ENCODE peak calls at places on chromosome 1, in six cellular contexts. G is omental fat pad, X is esophagus squamous epithelium, F is heart left ventricle, T is GM12865, R is glutamatergic neuron. D is an unnamed sample.

GRCh38 chr1:109814223-109814622 is 50.5 kb upstream of the EPS8L3 start:
- DNase-seq in R (no peak), T (no peak), X (no peak), F (no peak), G (no peak), D (no peak)

GRCh38 chr1:40299366-40300248 is 17.5 kb downstream of the COL9A2 start:
- DNase-seq in F (no peak), X (no peak), T (no peak), R (no peak), G (no peak), D (no peak)

GRCh38 chr1:102120910-102121309 is 124.2 kb upstream of the OLFM3 start:
- DNase-seq in X (no peak), G (no peak), R (no peak), T (no peak), F (no peak), D (peak)

GRCh38 chr1:223844962-223845809 is 561 bp downstream of the TP53BP2 start:
- DNase-seq in F (no peak), X (peak), R (peak), T (peak), G (no peak), D (peak)

GRCh38 chr1:60696512-60696911 is 385.8 kb upstream of the NFIA start:
- DNase-seq in T (no peak), F (no peak), R (no peak), X (no peak), G (no peak), D (no peak)

GRCh38 chr1:192474080-192474683 is 101.4 kb upstream of the RGS1 start:
- DNase-seq in T (peak), F (no peak), R (no peak), X (no peak), G (no peak), D (no peak)

GRCh38 chr1:75342799-75343198 is 208.6 kb downstream of the LHX8 start:
- DNase-seq in F (no peak), G (no peak), T (no peak), R (no peak), X (no peak), D (no peak)

GRCh38 chr1:8439015-8439702 is 121.2 kb downstream of the SLC45A1 start:
- DNase-seq in F (peak), G (peak), R (peak), X (no peak), T (peak), D (peak)

GRCh38 chr1:231165371-231165770 is 3.5 kb downstream of the TRIM67 start:
- DNase-seq in T (no peak), X (no peak), G (no peak), R (no peak), F (no peak), D (no peak)

GRCh38 chr1:168783831-168784230 is 54.8 kb upstream of the DPT start:
- DNase-seq in G (no peak), T (no peak), R (no peak), F (no peak), X (no peak), D (no peak)

GRCh38 chr1:207873055-207873890 is 37.7 kb downstream of the CD34 start:
- DNase-seq in F (no peak), X (no peak), G (no peak), R (no peak), T (peak), D (no peak)

GRCh38 chr1:7315946-7316345 is 455.1 kb upstream of the VAMP3 start:
- DNase-seq in F (no peak), G (no peak), R (no peak), X (no peak), T (no peak), D (no peak)
- TF ChIP-seq CTCF in F (no peak), G (no peak), R (no peak), X (no peak), T (no peak), D (no peak)

DNA sequence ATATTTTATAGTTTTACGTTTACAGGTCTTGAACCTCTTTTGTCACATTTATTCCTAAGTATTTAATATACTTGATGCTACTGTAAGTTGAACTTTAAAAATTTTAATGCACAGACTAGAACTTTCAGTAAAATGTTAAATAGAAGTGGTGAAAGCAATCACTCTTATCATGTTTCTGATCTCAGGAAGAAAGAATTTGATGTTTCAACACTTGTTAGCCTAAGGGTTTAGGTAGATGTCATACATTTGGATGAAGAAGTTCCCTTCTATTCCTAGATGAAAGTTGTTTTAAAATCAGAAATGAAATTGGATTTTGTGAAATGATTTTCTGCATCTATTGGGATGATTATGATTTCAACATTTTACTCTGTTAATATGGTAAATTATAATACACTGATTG is 63.6 kb upstream of the TTLL7 start:
- DNase-seq in T (no peak), R (no peak), F (no peak), X (no peak), G (no peak), D (no peak)
- TF ChIP-seq CTCF in T (no peak), R (no peak), F (no peak), X (no peak), G (no peak), D (no peak)

DNA sequence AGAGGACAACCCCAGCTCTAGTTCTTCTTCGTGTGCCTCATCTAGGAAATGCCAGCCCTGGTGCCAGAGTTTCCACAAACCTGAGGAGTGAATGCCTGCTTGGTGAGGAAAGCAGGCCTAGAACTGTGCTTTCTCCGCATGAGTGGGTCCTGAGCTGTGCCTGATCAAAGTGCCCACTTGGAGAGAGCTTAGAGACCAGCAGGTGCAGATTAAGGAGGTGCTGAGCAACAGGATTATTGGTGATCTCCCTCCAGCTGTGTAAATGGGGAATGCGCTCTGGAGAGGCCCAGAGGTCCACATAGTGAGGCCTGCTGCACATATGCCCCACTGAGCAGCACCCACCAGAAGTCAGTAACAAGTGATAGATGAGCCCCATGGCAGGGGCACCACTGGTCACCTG is 127.3 kb upstream of the ZC3H12A start:
- DNase-seq in T (no peak), X (no peak), G (no peak), R (no peak), F (no peak), D (no peak)
- TF ChIP-seq CTCF in T (no peak), X (no peak), G (no peak), R (no peak), F (no peak), D (no peak)

DNA sequence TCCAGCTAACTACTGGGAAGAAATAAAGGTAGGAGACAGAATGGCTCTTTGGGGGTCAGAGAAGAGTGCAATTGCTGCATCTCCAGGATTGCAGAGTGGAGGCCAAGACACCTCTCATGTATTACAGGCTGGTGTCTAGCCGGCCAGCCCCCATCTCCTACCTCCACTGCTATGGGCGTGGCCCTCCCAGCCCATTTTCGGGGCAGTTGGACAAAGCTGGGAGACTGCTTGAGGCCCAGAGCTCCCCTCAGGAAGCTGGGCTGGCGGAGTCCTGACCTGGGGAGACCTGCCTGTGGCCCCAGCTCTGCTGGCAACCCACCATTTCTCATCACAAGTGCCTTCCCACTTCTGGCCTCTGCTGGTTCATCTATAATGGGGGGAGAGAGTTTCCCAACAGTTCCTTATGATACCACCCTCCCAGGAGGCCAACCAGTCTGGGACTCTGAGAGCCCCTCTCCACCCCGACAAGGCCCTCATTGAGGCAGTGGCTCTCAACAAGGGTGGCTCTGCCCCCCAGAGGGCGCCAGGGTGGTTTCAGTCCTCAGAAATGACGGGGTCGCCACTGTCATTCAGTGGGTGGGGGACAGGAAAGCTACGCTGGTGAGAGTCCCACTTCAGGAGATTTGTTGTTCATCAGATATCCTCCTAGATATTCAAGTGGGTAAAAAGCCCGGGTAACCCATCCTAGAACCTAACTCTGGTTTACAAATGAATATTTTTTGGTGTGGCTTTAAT is 11.5 kb downstream of the RAP1GAP start:
- DNase-seq in R (no peak), T (no peak), X (no peak), G (no peak), F (no peak), D (peak)
- TF ChIP-seq CTCF in R (no peak), T (no peak), X (no peak), G (no peak), F (no peak), D (no peak)

DNA sequence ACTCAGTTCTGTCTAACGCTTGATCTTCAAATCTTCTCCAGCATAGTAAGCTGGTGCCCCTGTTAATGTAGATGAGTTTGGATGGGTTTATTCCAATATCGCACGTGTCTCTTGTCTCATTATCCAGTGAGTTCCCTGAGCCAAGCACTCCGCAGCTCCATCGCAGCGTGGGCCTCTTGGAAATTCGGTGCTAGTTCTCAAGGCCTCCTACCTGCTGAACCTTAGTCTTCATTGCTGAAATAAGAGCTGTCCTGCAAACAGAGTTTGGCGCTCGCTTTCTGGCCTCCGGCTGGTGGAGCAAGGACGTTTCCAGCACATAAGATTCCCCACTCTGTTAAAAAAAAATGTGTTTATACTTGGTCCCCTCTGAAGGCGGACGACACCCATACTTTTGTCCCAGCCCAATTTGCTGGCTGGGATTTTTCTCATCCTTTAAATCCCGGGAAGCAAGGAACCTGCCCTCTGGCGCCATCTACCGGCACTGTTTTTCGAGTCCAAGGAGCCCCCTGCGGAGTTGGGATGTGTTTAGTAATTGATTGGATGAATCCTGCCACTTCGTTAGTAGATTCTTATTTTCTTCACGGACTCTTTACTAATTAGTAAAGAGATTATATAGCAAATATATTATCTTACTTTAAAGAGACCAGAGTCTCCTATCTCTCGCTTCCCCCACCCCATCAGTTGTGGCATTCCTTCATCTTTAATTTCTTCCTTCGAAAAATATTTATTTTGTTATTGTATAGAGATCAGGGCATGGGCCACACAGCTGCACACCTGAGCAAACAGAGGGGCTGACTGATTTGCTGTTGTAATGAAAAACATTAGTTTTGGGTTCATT is 14.7 kb downstream of the JUN start:
- DNase-seq in R (peak), T (peak), G (peak), X (no peak), F (peak), D (peak)
- TF ChIP-seq CTCF in R (peak), T (peak), G (no peak), X (peak), F (peak), D (peak)

GRCh38 chr1:160883586-160883985 is 1.4 kb downstream of the ITLN1 start:
- DNase-seq in F (no peak), G (no peak), X (no peak), R (no peak), T (no peak), D (no peak)

GRCh38 chr1:160884091-160884490 is 889 bp downstream of the ITLN1 start:
- DNase-seq in R (no peak), T (no peak), F (no peak), G (no peak), X (no peak), D (no peak)

GRCh38 chr1:160884579-160884978 is 401 bp downstream of the ITLN1 start:
- DNase-seq in T (peak), G (no peak), R (no peak), X (no peak), F (no peak), D (peak)

GRCh38 chr1:160888926-160889325 is 3.9 kb upstream of the ITLN1 start:
- DNase-seq in R (no peak), X (no peak), T (no peak), F (no peak), G (no peak), D (no peak)

DNA sequence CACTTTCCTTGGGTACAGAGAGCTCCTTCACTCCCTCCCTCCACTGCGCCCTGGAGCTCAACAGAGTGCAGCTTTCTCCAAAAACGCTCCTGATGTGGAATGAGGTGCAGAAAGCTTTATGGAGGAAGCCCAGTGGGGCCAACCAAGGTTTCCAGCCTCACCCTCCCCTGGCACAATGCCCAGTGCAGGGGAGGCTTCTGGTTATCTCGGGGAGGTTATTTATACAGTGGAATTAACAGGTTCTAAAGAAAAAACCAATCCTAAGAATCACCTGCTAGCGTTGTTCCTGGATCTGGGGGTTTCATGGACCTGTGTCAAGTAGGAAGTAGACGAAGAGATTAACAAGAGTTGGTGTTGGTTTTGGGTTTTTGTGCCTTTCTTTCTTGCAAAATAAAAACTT is at the start of gene ITLN1:
- DNase-seq in X (no peak), G (no peak), R (no peak), T (no peak), F (no peak), D (no peak)
- TF ChIP-seq CTCF in X (no peak), G (no peak), R (no peak), T (no peak), F (no peak), D (no peak)

GRCh38 chr1:222105393-222105737 is 363.5 kb upstream of the DUSP10 start:
- DNase-seq in T (no peak), G (no peak), X (no peak), F (no peak), R (no peak), D (no peak)
- TF ChIP-seq CTCF in T (no peak), G (no peak), X (no peak), F (no peak), R (no peak), D (no peak)

D was measured in thyroid gland.